ENCODE peak calls at places on chromosomes 3 and 15, in ten cellular contexts. D, B, I, V, M, S, R, Z, Y and O are unnamed samples.

GRCh38 chr15:99956022-99956775 is 223.0 kb upstream of the LYSMD4 start:
- DNase-seq in D (no peak), B (no peak), I (no peak), V (no peak), M (no peak), S (no peak), R (no peak), Z (no peak), Y (no peak), O (no peak)

GRCh38 chr3:100069472-100069871 is 44.8 kb downstream of the FILIP1L start:
- DNase-seq in D (no peak), B (no peak), I (no peak), V (no peak), M (no peak), S (no peak), R (no peak), Z (no peak), Y (no peak), O (no peak)

GRCh38 chr3:24316887-24317383 is 177.7 kb downstream of the THRB start:
- DNase-seq in D (no peak), B (no peak), I (peak), V (no peak), M (peak), S (no peak), R (no peak), Z (no peak), Y (no peak), O (no peak)

GRCh38 chr3:64267774-64268604 is 42.7 kb upstream of the PRICKLE2 start:
- DNase-seq in D (peak), B (no peak), I (peak), V (peak), M (no peak), S (peak), R (no peak), Z (no peak), Y (peak), O (peak)

GRCh38 chr15:25800761-25801515 is 62.2 kb downstream of the ATP10A start:
- DNase-seq in D (no peak), B (no peak), I (no peak), V (no peak), M (no peak), S (no peak), R (no peak), Z (no peak), Y (no peak), O (no peak)

GRCh38 chr15:36527512-36528162 is 51.8 kb upstream of the CDIN1 start:
- DNase-seq in D (no peak), B (no peak), I (no peak), V (no peak), M (no peak), S (no peak), R (no peak), Z (no peak), Y (no peak), O (no peak)

GRCh38 chr3:124078978-124079911 is 87.3 kb upstream of the ROPN1 start:
- DNase-seq in D (peak), B (no peak), I (peak), V (no peak), M (no peak), S (no peak), R (peak), Z (no peak), Y (no peak), O (peak)

GRCh38 chr3:189132125-189132744 is 39.5 kb upstream of the TPRG1 start:
- DNase-seq in D (peak), B (peak), I (peak), V (peak), M (no peak), S (peak), R (no peak), Z (peak), Y (no peak), O (no peak)

GRCh38 chr3:53261712-53262111 is 5.9 kb upstream of the TKT start:
- DNase-seq in D (no peak), B (no peak), I (no peak), V (no peak), M (no peak), S (no peak), R (no peak), Z (no peak), Y (peak), O (no peak)

GRCh38 chr3:71542548-71543370 is 40.8 kb downstream of the FOXP1 start:
- DNase-seq in D (peak), B (no peak), I (peak), V (peak), M (no peak), S (peak), R (peak), Z (peak), Y (no peak), O (peak)

GRCh38 chr15:93942140-93942808 is 289.1 kb upstream of the MCTP2 start:
- DNase-seq in D (no peak), B (no peak), I (peak), V (no peak), M (no peak), S (no peak), R (no peak), Z (no peak), Y (no peak), O (no peak)

GRCh38 chr3:81871358-81872152 is 110.1 kb upstream of the GBE1 start:
- DNase-seq in D (no peak), B (no peak), I (no peak), V (no peak), M (no peak), S (no peak), R (no peak), Z (no peak), Y (no peak), O (no peak)

GRCh38 chr15:57216288-57216687 is 160.0 kb upstream of the CGNL1 start:
- DNase-seq in D (peak), B (no peak), I (peak), V (peak), M (no peak), S (no peak), R (no peak), Z (no peak), Y (no peak), O (peak)

GRCh38 chr3:25424238-25425013 is 3.6 kb upstream of the RARB start:
- DNase-seq in D (no peak), B (no peak), I (no peak), V (no peak), M (no peak), S (no peak), R (no peak), Z (no peak), Y (no peak), O (no peak)

GRCh38 chr3:50978991-50979667 is 304.4 kb downstream of the DOCK3 start:
- DNase-seq in D (no peak), B (no peak), I (no peak), V (no peak), M (no peak), S (no peak), R (no peak), Z (no peak), Y (no peak), O (no peak)